ENCODE peak calls at places on chromosomes 13 and 19, in seven cellular contexts. J is IMR-90, P is neuronal stem cell, G is H9, K is mesenchymal stem cell, W is H1, R is trophoblast cell. B is an unnamed sample.

GRCh38 chr19:13042443-13043130 is 47.3 kb downstream of the NFIX start:
- DNase-seq in J (peak), P (no peak), G (no peak), K (no peak), W (no peak), R (no peak), B (no peak)

GRCh38 chr13:26266311-26266710 is 12.4 kb downstream of the CDK8 start:
- DNase-seq in J (no peak), P (no peak), G (no peak), K (no peak), W (no peak), R (no peak), B (no peak)

GRCh38 chr13:39536906-39537305 is 66.1 kb downstream of the LHFPL6 start:
- DNase-seq in J (no peak), P (no peak), G (no peak), K (peak), W (no peak), R (peak), B (no peak)

GRCh38 chr19:9406798-9407352 is 28.5 kb downstream of the ZNF266 start:
- DNase-seq in J (peak), P (no peak), G (no peak), K (no peak), W (peak), R (peak), B (no peak)

GRCh38 chr13:108182652-108183051 is 32.7 kb downstream of the LIG4 start:
- DNase-seq in J (no peak), P (no peak), G (no peak), K (no peak), W (no peak), R (no peak), B (no peak)

GRCh38 chr13:48156466-48156865 is 61.6 kb upstream of the MED4 start:
- DNase-seq in J (no peak), P (no peak), G (peak), K (no peak), W (no peak), R (peak), B (peak)

GRCh38 chr13:75480691-75481175 is 1.2 kb downstream of the TBC1D4 start:
- DNase-seq in J (peak), P (peak), G (peak), K (peak), W (no peak), R (peak), B (peak)

GRCh38 chr19:45404557-45405434 is at the start of gene PPP1R13L:
- DNase-seq in J (peak), P (no peak), G (peak), K (no peak), W (no peak), R (peak), B (peak)

GRCh38 chr13:52707375-52707774 is 32.2 kb downstream of the CNMD start:
- DNase-seq in J (no peak), P (no peak), G (no peak), K (no peak), W (no peak), R (no peak), B (peak)

GRCh38 chr13:112683581-112683980 is 6.3 kb upstream of the ATP11A start:
- DNase-seq in J (no peak), P (no peak), G (no peak), K (no peak), W (no peak), R (no peak), B (no peak)

GRCh38 chr19:5143471-5144411 is 174.8 kb downstream of the KDM4B start:
- DNase-seq in J (no peak), P (no peak), G (no peak), K (no peak), W (no peak), R (no peak), B (no peak)

GRCh38 chr13:103873725-103874124 is 807.5 kb upstream of the SLC10A2 start:
- DNase-seq in J (no peak), P (no peak), G (no peak), K (no peak), W (no peak), R (no peak), B (no peak)

GRCh38 chr19:6387372-6387771 is 5.6 kb downstream of the GTF2F1 start:
- DNase-seq in J (no peak), P (no peak), G (no peak), K (no peak), W (no peak), R (no peak), B (no peak)

GRCh38 chr13:113022391-113023216 is 53.6 kb downstream of the MCF2L start:
- DNase-seq in J (no peak), P (peak), G (peak), K (peak), W (no peak), R (no peak), B (peak)

GRCh38 chr13:27821566-27821965 is 29.3 kb downstream of the GSX1 start:
- DNase-seq in J (no peak), P (no peak), G (peak), K (peak), W (no peak), R (no peak), B (no peak)

GRCh38 chr19:10500247-10500592 is 2.9 kb downstream of the KEAP1 start:
- DNase-seq in J (no peak), P (no peak), G (no peak), K (no peak), W (no peak), R (no peak), B (no peak)
- H3K9ac ChIP-seq in J (no peak), P (no peak), G (no peak), K (no peak), W (no peak), R (no peak), B (peak)

GRCh38 chr19:16226878-16227836 is 29.4 kb downstream of the AP1M1 start:
- DNase-seq in J (no peak), P (no peak), G (no peak), K (no peak), W (no peak), R (no peak), B (no peak)
- H3K18ac ChIP-seq in J (no peak), P (no peak), G (no peak), K (no peak), W (no peak), R (no peak), B (no peak)

GRCh38 chr13:50319603-50320296 is 304.5 kb downstream of the KCNRG start:
- DNase-seq in J (peak), P (no peak), G (no peak), K (peak), W (no peak), R (no peak), B (no peak)
- H2BK120ac ChIP-seq in J (peak), P (no peak), G (no peak), K (no peak), W (no peak), R (no peak), B (no peak)

DNA sequence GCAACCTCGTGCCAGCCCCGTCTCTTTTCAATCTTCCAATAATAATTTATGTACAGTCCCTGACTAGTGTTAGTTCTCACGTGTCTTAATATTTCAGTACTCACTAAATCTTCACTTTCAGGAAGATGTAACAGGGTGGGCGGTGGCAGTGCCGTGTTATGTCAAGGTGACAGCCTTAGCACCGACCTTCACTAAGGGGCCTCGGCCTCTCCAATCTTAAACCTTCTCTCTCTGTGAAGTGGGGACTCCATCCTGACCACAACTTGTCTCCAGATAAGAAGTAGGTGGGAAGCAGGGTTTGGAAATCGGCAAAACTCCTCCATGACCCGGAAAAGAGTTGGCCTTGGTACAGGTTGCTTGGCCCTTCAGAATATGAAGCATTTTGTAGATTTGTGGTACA is 1.8 kb downstream of the RPS19 start:
- DNase-seq in J (no peak), P (no peak), G (no peak), K (no peak), W (no peak), R (no peak), B (no peak)
- H3K9ac ChIP-seq in J (peak), P (no peak), G (peak), K (peak), W (no peak), R (no peak), B (peak)

GRCh38 chr19:16520986-16521624 is 21.1 kb downstream of the CHERP start:
- DNase-seq in J (no peak), P (no peak), G (no peak), K (no peak), W (no peak), R (no peak), B (no peak)
- H3K18ac ChIP-seq in J (no peak), P (no peak), G (no peak), K (no peak), W (no peak), R (no peak), B (no peak)

B was measured in mesendoderm.